ENCODE peak calls at places on chromosomes 4 and X, in nine cellular contexts. A is tibial artery, M is ascending aorta, K is thyroid gland, D is spleen, I is fibroblast of lung, J is IMR-90, N is lower lobe of right lung, H is gastrocnemius medialis. U is an unnamed sample.
A peak's percentile ranks its signal among the peaks of the same experiment; 100 is the strongest.

GRCh38 chr4:139054791-139055376 is 39.3 kb downstream of the NOCT start:
- DNase-seq in J (peak; percentile 26), M (no peak), H (no peak), A (no peak), I (peak; percentile 33), K (no peak), D (no peak), N (no peak), U (no peak)

GRCh38 chrX:150899191-150899757 is 806 bp upstream of the CD99L2 start:
- DNase-seq in A (peak; percentile 38), J (peak; percentile 6), M (no peak), I (peak; percentile 15), D (peak; percentile 90), N (peak; percentile 67), H (peak; percentile 13), K (peak; percentile 19), U (no peak)

GRCh38 chrX:115449742-115450141 is 111.2 kb upstream of the PLS3 start:
- DNase-seq in M (no peak), J (no peak), A (peak; percentile 36), K (peak; percentile 84), N (peak; percentile 53), D (no peak), H (no peak), I (peak; percentile 56), U (no peak)

GRCh38 chr4:95268819-95269565 is 279.8 kb downstream of the UNC5C start:
- DNase-seq in I (peak; percentile 47), D (no peak), J (peak; percentile 7), H (no peak), A (no peak), M (no peak), N (no peak), K (peak; percentile 79), U (no peak)

GRCh38 chrX:106404512-106404911 is 207.3 kb upstream of the RADX start:
- DNase-seq in D (no peak), N (no peak), I (no peak), A (no peak), J (no peak), M (no peak), H (no peak), K (no peak), U (peak; percentile 10)

GRCh38 chrX:24574743-24575142 is 72.4 kb downstream of the PCYT1B start:
- DNase-seq in D (no peak), M (no peak), K (no peak), N (no peak), H (no peak), I (no peak), J (no peak), A (no peak), U (no peak)

GRCh38 chrX:103211012-103211715 is 3.7 kb upstream of the BEX4 start:
- DNase-seq in D (no peak), K (peak; percentile 52), M (no peak), N (no peak), J (peak; percentile 34), I (peak; percentile 29), H (no peak), A (peak; percentile 32), U (no peak)

GRCh38 chr4:185589067-185589844 is 53.9 kb upstream of the PDLIM3 start:
- DNase-seq in J (peak; percentile 47), D (no peak), H (no peak), K (no peak), I (peak; percentile 97), A (no peak), N (no peak), M (no peak), U (no peak)

GRCh38 chr4:129821963-129822362 is 726.0 kb downstream of the C4orf33 start:
- DNase-seq in H (no peak), N (no peak), D (no peak), K (no peak), I (no peak), J (no peak), A (no peak), M (no peak), U (no peak)

GRCh38 chr4:147118523-147118922 is 172.9 kb upstream of the TTC29 start:
- DNase-seq in J (peak; percentile 75), K (peak; percentile 55), M (no peak), I (peak; percentile 65), N (no peak), D (no peak), A (peak; percentile 47), H (no peak), U (no peak)

GRCh38 chr4:186734251-186734650 is 10.6 kb upstream of the FAT1 start:
- DNase-seq in K (no peak), I (no peak), A (no peak), D (no peak), N (no peak), H (no peak), J (no peak), M (no peak), U (no peak)

GRCh38 chr4:47711183-47711582 is 126.7 kb downstream of the CORIN start:
- DNase-seq in A (no peak), H (no peak), K (no peak), D (no peak), I (no peak), J (no peak), N (no peak), M (no peak), U (no peak)

GRCh38 chrX:57083143-57083542 is 38.2 kb downstream of the SPIN2B start:
- DNase-seq in M (no peak), H (no peak), N (no peak), J (no peak), I (no peak), A (no peak), D (no peak), K (no peak), U (no peak)

GRCh38 chrX:3176439-3176820 is 135.2 kb downstream of the ARSF start:
- DNase-seq in H (no peak), A (peak; percentile 21), I (peak; percentile 84), J (peak; percentile 49), M (no peak), N (no peak), D (no peak), K (no peak), U (no peak)

GRCh38 chr4:123405212-123405856 is 8.7 kb downstream of the SPRY1 start:
- DNase-seq in A (no peak), M (no peak), H (no peak), D (no peak), N (no peak), I (no peak), J (no peak), K (no peak), U (no peak)

GRCh38 chrX:31497086-31497485 is 425.2 kb upstream of the FTHL17 start:
- DNase-seq in I (peak; percentile 71), K (no peak), N (no peak), J (peak; percentile 48), D (no peak), H (no peak), M (no peak), A (no peak), U (no peak)

GRCh38 chr4:337932-338758 is 531 bp downstream of the ZNF141 start:
- DNase-seq in M (no peak), J (peak; percentile 36), A (no peak), K (peak; percentile 40), N (peak; percentile 74), H (no peak), D (peak; percentile 91), I (peak; percentile 53), U (peak; percentile 14)

GRCh38 chr4:112057479-112057878 is 87.8 kb upstream of the FAM241A start:
- DNase-seq in K (no peak), J (no peak), I (no peak), M (no peak), D (no peak), H (no peak), N (no peak), A (no peak), U (no peak)

GRCh38 chr4:92231511-92231910 is 72.3 kb upstream of the GRID2 start:
- DNase-seq in M (no peak), H (no peak), I (peak; percentile 24), A (no peak), K (no peak), D (no peak), N (no peak), J (peak; percentile 45), U (no peak)
- H3K4me1 ChIP-seq in M (no peaks in the 10 kb centered on the region), H (no peaks in the 10 kb centered on the region), I (peaks cover 7% of the 10 kb centered on the region), A (no peaks in the 10 kb centered on the region), K (no peaks in the 10 kb centered on the region), D (no peaks in the 10 kb centered on the region), N (peaks cover 4% of the 10 kb centered on the region), J (peaks cover 8% of the 10 kb centered on the region), U (peaks cover 13% of the 10 kb centered on the region)

DNA sequence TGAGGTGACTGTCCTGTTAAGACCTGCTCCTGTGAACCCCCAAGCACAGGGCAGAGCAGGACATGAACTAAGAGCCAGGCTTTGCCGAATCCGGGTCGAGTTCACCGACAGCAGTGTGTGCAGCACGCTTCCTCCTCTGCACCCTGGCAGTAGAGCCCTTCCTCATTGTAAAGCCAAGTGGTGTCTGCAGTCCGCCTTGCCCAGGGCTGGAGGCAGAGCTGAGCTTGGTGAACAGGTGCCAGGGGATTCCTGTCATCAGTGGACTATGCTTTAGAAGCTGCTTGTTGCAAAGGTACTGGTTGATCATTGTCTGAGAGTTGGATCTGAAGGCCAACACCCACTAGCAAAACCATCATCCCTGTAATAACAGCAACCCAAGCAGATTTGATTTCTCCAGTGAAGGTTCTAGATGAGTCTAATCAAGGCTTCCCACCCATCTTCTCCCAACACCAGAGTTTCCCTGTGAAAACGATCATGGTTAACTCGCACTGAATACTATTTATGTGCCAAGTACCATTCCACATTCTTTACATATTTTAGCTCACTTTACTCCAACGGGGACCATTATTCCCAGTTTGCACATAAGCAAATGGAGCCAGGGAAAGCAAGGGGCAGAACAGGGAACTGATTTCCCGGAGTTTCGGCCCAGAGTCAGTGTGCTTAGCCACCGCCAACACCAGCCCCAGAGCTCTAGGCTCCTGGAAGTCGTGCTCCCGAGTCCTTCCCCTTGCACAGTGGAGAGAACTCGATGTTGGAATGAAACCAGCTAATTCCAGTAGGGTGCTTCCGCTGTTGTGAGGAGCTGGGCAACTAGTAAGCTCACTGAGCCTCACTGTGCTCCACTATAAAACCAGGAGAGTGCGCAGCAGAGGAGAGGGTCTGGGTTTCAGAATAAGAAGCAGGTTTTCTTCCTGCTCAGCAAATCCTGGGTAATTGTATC is 1.4 kb upstream of the SLC34A2 start:
- DNase-seq in J (no peak), H (no peak), I (peak; percentile 36), A (no peak), M (no peak), D (no peak), K (peak; percentile 28), N (peak; percentile 66), U (no peak)
- H3K27me3 ChIP-seq in J (peaks cover 38% of the 10 kb centered on the region), H (peaks cover 14% of the 10 kb centered on the region), I (peaks cover 21% of the 10 kb centered on the region), A (no peaks in the 10 kb centered on the region), M (no peaks in the 10 kb centered on the region), D (peaks cover 18% of the 10 kb centered on the region), K (no peaks in the 10 kb centered on the region), N (peaks cover 28% of the 10 kb centered on the region), U (peaks cover 51% of the 10 kb centered on the region)

GRCh38 chr4:63620271-63620670 is 789.0 kb downstream of the TECRL start:
- DNase-seq in J (no peak), K (no peak), D (no peak), H (no peak), N (no peak), M (no peak), A (no peak), I (no peak), U (no peak)
- TF ChIP-seq CTCF in J (no peak), K (no peak), D (no peak), H (no peak), N (no peak), M (no peak), A (no peak), I (no peak), U (no peak)

DNA sequence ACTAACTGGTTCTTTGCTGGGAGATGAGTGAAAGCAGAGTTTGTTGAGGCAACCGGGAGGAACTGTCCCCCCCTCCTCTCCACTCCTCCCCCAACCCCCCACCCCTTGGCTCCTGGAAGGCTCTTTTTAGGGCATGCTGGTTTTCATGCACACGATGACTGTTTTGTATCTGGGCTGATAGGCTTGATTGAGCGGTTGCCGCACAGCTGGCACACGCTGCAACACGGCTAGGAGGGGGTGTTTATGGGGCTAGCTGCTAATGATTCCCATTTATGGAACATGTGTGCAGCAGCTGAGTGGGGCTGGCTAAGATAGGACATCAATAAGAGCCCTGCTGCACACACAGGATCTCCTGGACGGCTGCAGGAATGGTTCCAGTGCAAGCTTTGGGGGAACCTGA is 137.3 kb downstream of the SMIM20 start:
- DNase-seq in I (no peak), J (no peak), H (no peak), N (no peak), K (no peak), A (no peak), D (peak; percentile 16), M (no peak), U (no peak)
- H3K4me1 ChIP-seq in I (peaks cover 11% of the 10 kb centered on the region), J (peaks cover 19% of the 10 kb centered on the region), H (no peaks in the 10 kb centered on the region), N (peaks cover 25% of the 10 kb centered on the region), K (peaks cover 3% of the 10 kb centered on the region), A (peaks cover 18% of the 10 kb centered on the region), D (no peaks in the 10 kb centered on the region), M (peaks cover 22% of the 10 kb centered on the region), U (no peaks in the 10 kb centered on the region)

U was measured in foreskin keratinocyte.